ENCODE peak calls at places on chromosomes 12 and 14, in nine cellular contexts. X is Peyer's patch; I is iPS-NIHi11; N is H9; L is stimulated activated CD8-positive, alpha-beta memory T cell treated with anti-CD3 and anti-CD28 coated beads, Interleukin-12 subunit alpha, Interleukin-12 subunit beta, amount 100 ng/mL, for 4 hours; Z is activated T-cell treated with anti-CD3 and anti-CD28 coated beads, Interleukin-2, amount 50 U/mL, for 4 hours; K is posterior vena cava; T is activated CD4-positive, alpha-beta T cell treated with anti-CD3 and anti-CD28 coated beads for 24 hours; A is T-helper 1 cell. B is an unnamed sample.

GRCh38 chr14:75011356-75012097 is 8.8 kb downstream of the EIF2B2 start:
- DNase-seq in X (no peak), I (no peak), N (no peak), L (no peak), Z (no peak), K (no peak), T (no peak), A (no peak), B (no peak)

GRCh38 chr14:52874389-52874788 is 76.5 kb downstream of the FERMT2 start:
- DNase-seq in X (no peak), I (no peak), N (no peak), L (no peak), Z (no peak), K (no peak), T (no peak), A (no peak), B (no peak)

GRCh38 chr14:77663289-77663688 is 44.5 kb downstream of the ALKBH1 start:
- DNase-seq in X (no peak), I (no peak), N (no peak), L (no peak), Z (no peak), K (no peak), T (no peak), A (no peak), B (no peak)

GRCh38 chr14:44180975-44181374 is 326.1 kb downstream of the FSCB start:
- DNase-seq in X (no peak), I (no peak), N (no peak), L (no peak), Z (no peak), K (no peak), T (no peak), A (no peak), B (no peak)

GRCh38 chr12:131352296-131352900 is 358.5 kb upstream of the SFSWAP start:
- DNase-seq in X (no peak), I (no peak), N (peak), L (no peak), Z (no peak), K (no peak), T (no peak), A (no peak), B (no peak)

GRCh38 chr12:130917607-130918006 is 36.1 kb upstream of the ADGRD1 start:
- DNase-seq in X (no peak), I (no peak), N (no peak), L (no peak), Z (no peak), K (no peak), T (no peak), A (no peak), B (no peak)

GRCh38 chr12:94954029-94954685 is 49.3 kb downstream of the NDUFA12 start:
- DNase-seq in X (no peak), I (no peak), N (no peak), L (no peak), Z (no peak), K (no peak), T (no peak), A (no peak), B (no peak)

GRCh38 chr12:114921796-114922195 is 237.8 kb upstream of the TBX3 start:
- DNase-seq in X (no peak), I (no peak), N (no peak), L (no peak), Z (no peak), K (no peak), T (no peak), A (no peak), B (no peak)

GRCh38 chr14:87084908-87085307 is 908.1 kb downstream of the GALC start:
- DNase-seq in X (no peak), I (peak), N (no peak), L (no peak), Z (no peak), K (no peak), T (no peak), A (no peak), B (no peak)

GRCh38 chr12:107474639-107475539 is 210.7 kb upstream of the PWP1 start:
- DNase-seq in X (no peak), I (no peak), N (no peak), L (no peak), Z (peak), K (no peak), T (no peak), A (no peak), B (no peak)

GRCh38 chr14:90398315-90398811 is 1.5 kb downstream of the CALM1 start:
- DNase-seq in X (peak), I (peak), N (peak), L (peak), Z (peak), K (peak), T (peak), A (peak), B (no peak)

GRCh38 chr12:25041006-25041741 is 92.3 kb upstream of the BCAT1 start:
- DNase-seq in X (peak), I (no peak), N (no peak), L (no peak), Z (no peak), K (no peak), T (no peak), A (no peak), B (no peak)

GRCh38 chr12:59499774-59500173 is 96.1 kb upstream of the SLC16A7 start:
- DNase-seq in X (no peak), I (no peak), N (no peak), L (no peak), Z (no peak), K (no peak), T (no peak), A (no peak), B (no peak)

GRCh38 chr12:92802906-92803305 is 100.1 kb downstream of the PLEKHG7 start:
- DNase-seq in X (no peak), I (no peak), N (no peak), L (no peak), Z (no peak), K (no peak), T (no peak), A (no peak), B (no peak)

GRCh38 chr12:55068416-55069010 is 48.7 kb downstream of the NEUROD4 start:
- DNase-seq in X (no peak), I (peak), N (peak), L (no peak), Z (no peak), K (no peak), T (peak), A (no peak), B (peak)

GRCh38 chr12:79534029-79534867 is 156.5 kb downstream of the PAWR start:
- DNase-seq in X (no peak), I (no peak), N (no peak), L (no peak), Z (no peak), K (no peak), T (no peak), A (no peak), B (no peak)

GRCh38 chr12:113325938-113326337 is 9.0 kb downstream of the SLC8B1 start:
- DNase-seq in X (no peak), I (no peak), N (no peak), L (no peak), Z (no peak), K (no peak), T (no peak), A (no peak), B (no peak)

GRCh38 chr14:28101992-28102391 is 664.6 kb upstream of the FOXG1 start:
- DNase-seq in X (no peak), I (no peak), N (no peak), L (no peak), Z (no peak), K (no peak), T (no peak), A (no peak), B (no peak)

B was measured in nephron progenitor cell.